ENCODE peak calls at places on chromosomes 11 and 22, in seven cellular contexts. J is GF-D8; C is effector memory CD8-positive, alpha-beta T cell; D is H54; I is GM12864; N is ecto neural progenitor cell; Z is fibroblast of mammary gland. K is an unnamed sample.

GRCh38 chr11:58567889-58568512 is 7.7 kb downstream of the LPXN start:
- DNase-seq in J (peak), Z (peak), C (peak), D (peak), I (no peak), N (peak), K (peak)

GRCh38 chr22:24134090-24134846 is 47.0 kb upstream of the SUSD2 start:
- DNase-seq in N (peak), D (no peak), C (peak), I (no peak), J (no peak), Z (peak), K (no peak)

GRCh38 chr11:44899959-44900358 is 50.7 kb downstream of the TP53I11 start:
- DNase-seq in N (no peak), J (no peak), Z (peak), C (peak), I (peak), D (peak), K (no peak)

GRCh38 chr11:80593981-80594380 is 1153.2 kb upstream of the TENM4 start:
- DNase-seq in C (no peak), N (no peak), Z (peak), J (no peak), I (no peak), D (peak), K (peak)

GRCh38 chr11:110078923-110079544 is 14.2 kb upstream of the ZC3H12C start:
- DNase-seq in D (no peak), C (no peak), I (no peak), J (no peak), N (no peak), Z (no peak), K (no peak)

GRCh38 chr22:40654522-40655167 is 18.1 kb upstream of the MRTFA start:
- DNase-seq in Z (peak), C (no peak), I (no peak), N (no peak), J (no peak), D (no peak), K (peak)

GRCh38 chr11:87306260-87306861 is 268.6 kb downstream of the TMEM135 start:
- DNase-seq in C (no peak), D (no peak), N (no peak), I (no peak), J (no peak), Z (no peak), K (no peak)

GRCh38 chr11:108497317-108498045 is 703 bp downstream of the POGLUT3 start:
- DNase-seq in I (peak), C (peak), Z (peak), N (peak), J (peak), D (peak), K (peak)

GRCh38 chr11:19419021-19419750 is 178.4 kb upstream of the E2F8 start:
- DNase-seq in J (no peak), I (no peak), N (peak), C (no peak), D (no peak), Z (peak), K (no peak)

GRCh38 chr11:23679981-23680380 is 816.9 kb upstream of the LUZP2 start:
- DNase-seq in I (no peak), J (no peak), Z (no peak), C (no peak), N (no peak), D (no peak), K (no peak)

GRCh38 chr11:78085972-78086371 is 6.3 kb upstream of the NDUFC2 start:
- DNase-seq in C (no peak), D (no peak), N (no peak), J (no peak), Z (no peak), I (no peak), K (no peak)

GRCh38 chr22:18954941-18955571 is 19.0 kb upstream of the PRODH start:
- DNase-seq in C (no peak), D (no peak), J (no peak), N (no peak), Z (no peak), I (no peak), K (no peak)

GRCh38 chr11:31779268-31779879 is 31.7 kb downstream of the PAX6 start:
- DNase-seq in N (no peak), Z (peak), I (no peak), D (peak), C (no peak), J (no peak), K (no peak)

GRCh38 chr11:2800655-2801531 is 84.7 kb downstream of the CDKN1C start:
- DNase-seq in Z (no peak), J (no peak), C (no peak), N (peak), D (no peak), I (no peak), K (peak)

GRCh38 chr22:20885557-20886323 is 26.9 kb downstream of the SNAP29 start:
- DNase-seq in N (peak), Z (peak), C (peak), D (peak), J (peak), I (no peak), K (peak)

GRCh38 chr11:44270403-44271192 is 39.3 kb downstream of the ALX4 start:
- DNase-seq in N (no peak), J (no peak), D (no peak), C (no peak), I (no peak), Z (no peak), K (no peak)

GRCh38 chr22:22691716-22692701 is 47.6 kb downstream of the GGTLC2 start:
- DNase-seq in Z (peak), N (no peak), C (no peak), J (no peak), I (no peak), D (no peak), K (peak)

GRCh38 chr11:102589047-102589459 is 36.1 kb downstream of the MMP20 start:
- DNase-seq in Z (no peak), C (no peak), D (no peak), I (no peak), J (peak), N (no peak), K (no peak)

GRCh38 chr22:50314455-50315288 is 7.2 kb upstream of the PLXNB2 start:
- DNase-seq in I (peak), C (peak), J (peak), D (no peak), Z (no peak), N (no peak), K (no peak)

GRCh38 chr11:84522331-84522730 is 1104.8 kb downstream of the DLG2 start:
- DNase-seq in Z (peak), I (no peak), D (no peak), C (no peak), N (no peak), J (no peak), K (no peak)